ENCODE peak calls at places on chromosomes 12 and 14, in ten cellular contexts. T, K, C, Z, E, Y, J, N, M and Q are unnamed samples.
A peak's percentile ranks its signal among the peaks of the same experiment; 100 is the strongest.

GRCh38 chr12:119153477-119154434 is 25.0 kb upstream of the HSPB8 start:
- DNase-seq in J (peak; percentile 72), C (peak; percentile 84), E (peak; percentile 87), Y (peak; percentile 87), N (no peak), Z (no peak), M (no peak), K (peak; percentile 77), T (peak; percentile 25), Q (peak; percentile 89)

GRCh38 chr12:47817272-47818006 is 2.3 kb downstream of the HDAC7 start:
- DNase-seq in N (no peak), E (peak; percentile 62), M (no peak), J (peak; percentile 71), Y (no peak), K (no peak), T (no peak), C (peak; percentile 43), Z (no peak), Q (no peak)

GRCh38 chr14:57512221-57512620 is 18.6 kb upstream of the CCDC198 start:
- DNase-seq in C (no peak), M (no peak), Z (no peak), K (no peak), J (no peak), E (no peak), T (no peak), Y (no peak), N (no peak), Q (no peak)

GRCh38 chr12:1917172-1918070 is 1.0 kb downstream of the CACNA2D4 start:
- DNase-seq in E (peak; percentile 40), Y (no peak), Z (no peak), M (no peak), N (no peak), J (peak; percentile 79), T (no peak), K (no peak), C (no peak), Q (peak; percentile 60)

GRCh38 chr14:73468808-73469386 is 10.6 kb upstream of the NUMB start:
- DNase-seq in C (no peak), Z (no peak), M (no peak), N (no peak), J (no peak), T (no peak), E (no peak), K (no peak), Y (no peak), Q (no peak)

GRCh38 chr12:54622463-54623183 is 12.1 kb downstream of the LACRT start:
- DNase-seq in C (no peak), E (no peak), K (no peak), Z (no peak), T (no peak), Y (no peak), M (no peak), N (no peak), J (no peak), Q (no peak)

GRCh38 chr12:121021754-121022153 is 5.5 kb upstream of the C12orf43 start:
- DNase-seq in Y (no peak), M (no peak), J (peak; percentile 2), C (no peak), T (no peak), Z (no peak), K (no peak), E (no peak), N (no peak), Q (no peak)

GRCh38 chr12:132329036-132329738 is at the start of gene GALNT9:
- DNase-seq in T (no peak), C (no peak), N (no peak), Y (peak; percentile 65), E (peak; percentile 55), K (no peak), J (no peak), M (no peak), Z (no peak), Q (no peak)

GRCh38 chr14:22391908-22392307 is 197.1 kb downstream of the DAD1 start:
- DNase-seq in E (peak; percentile 71), N (no peak), Y (peak; percentile 64), Z (no peak), K (peak; percentile 74), M (no peak), J (peak; percentile 77), T (peak; percentile 39), C (no peak), Q (no peak)

GRCh38 chr12:3332190-3332589 is 158.8 kb upstream of the PRMT8 start:
- DNase-seq in C (no peak), T (no peak), J (no peak), N (no peak), Z (no peak), Y (no peak), K (no peak), E (no peak), M (no peak), Q (no peak)

GRCh38 chr14:103230658-103231334 is 103.2 kb upstream of the EIF5 start:
- DNase-seq in N (no peak), T (no peak), E (no peak), M (no peak), K (no peak), J (no peak), C (no peak), Y (no peak), Z (no peak), Q (no peak)

GRCh38 chr12:111407371-111408115 is 1.8 kb downstream of the SH2B3 start:
- DNase-seq in Z (no peak), J (no peak), C (no peak), E (peak; percentile 41), N (no peak), M (no peak), Y (no peak), T (no peak), K (no peak), Q (no peak)
- H3K4me1 ChIP-seq in Z (peaks cover 84% of the 10 kb centered on the region), J (peaks cover 88% of the 10 kb centered on the region), C (peaks cover 54% of the 10 kb centered on the region), E (peaks cover 36% of the 10 kb centered on the region), N (peaks cover 38% of the 10 kb centered on the region), M (peaks cover 11% of the 10 kb centered on the region), Y (peaks cover 42% of the 10 kb centered on the region), T (peaks cover 56% of the 10 kb centered on the region), K (peaks cover 21% of the 10 kb centered on the region), Q (peaks cover 63% of the 10 kb centered on the region)

GRCh38 chr12:104073699-104074098 is 9.4 kb downstream of the HCFC2 start:
- DNase-seq in Y (no peak), C (no peak), N (no peak), K (no peak), Z (no peak), E (no peak), M (no peak), T (no peak), J (no peak), Q (no peak)

GRCh38 chr12:104072099-104072498 is 7.8 kb downstream of the HCFC2 start:
- DNase-seq in M (no peak), T (no peak), N (no peak), K (no peak), J (no peak), Y (no peak), C (no peak), E (peak; percentile 6), Z (no peak), Q (no peak)
- H3K27ac ChIP-seq in M (no peak overlapping the region), T (no peak overlapping the region), N (no peak overlapping the region), K (no peak overlapping the region), J (no peak overlapping the region), Y (no peak overlapping the region), C (no peak overlapping the region), E (no peak overlapping the region), Z (no peak overlapping the region), Q (no peak overlapping the region)

GRCh38 chr14:31944256-31945073 is 132.6 kb upstream of the ARHGAP5 start:
- DNase-seq in E (no peak), Y (no peak), T (peak; percentile 90), M (no peak), C (no peak), K (no peak), Z (no peak), J (no peak), N (no peak), Q (no peak)

GRCh38 chr14:31941487-31941886 is 135.6 kb upstream of the ARHGAP5 start:
- DNase-seq in M (no peak), C (no peak), Y (no peak), J (no peak), K (no peak), E (no peak), Z (no peak), N (no peak), T (no peak), Q (no peak)

GRCh38 chr14:31942216-31942841 is 134.8 kb upstream of the ARHGAP5 start:
- DNase-seq in K (no peak), T (no peak), N (no peak), E (no peak), J (no peak), Z (no peak), M (no peak), Y (no peak), C (no peak), Q (no peak)

GRCh38 chr14:31943861-31944255 is 133.2 kb upstream of the ARHGAP5 start:
- DNase-seq in Y (no peak), J (no peak), C (no peak), Z (no peak), E (no peak), N (no peak), T (peak; percentile 25), M (no peak), K (no peak), Q (no peak)

GRCh38 chr14:31943217-31943616 is 133.9 kb upstream of the ARHGAP5 start:
- DNase-seq in C (no peak), K (no peak), Y (no peak), T (no peak), J (no peak), M (no peak), E (no peak), N (no peak), Z (no peak), Q (no peak)
- H3K4me1 ChIP-seq in C (peaks cover 3% of the 10 kb centered on the region), K (no peaks in the 10 kb centered on the region), Y (peaks cover 5% of the 10 kb centered on the region), T (peaks cover 10% of the 10 kb centered on the region), J (peaks cover 3% of the 10 kb centered on the region), M (no peaks in the 10 kb centered on the region), E (no peaks in the 10 kb centered on the region), N (peaks cover 39% of the 10 kb centered on the region), Z (peaks cover 25% of the 10 kb centered on the region), Q (no peaks in the 10 kb centered on the region)

GRCh38 chr14:62736004-62736403 is 309.3 kb downstream of the KCNH5 start:
- DNase-seq in E (no peak), M (no peak), K (no peak), N (no peak), C (no peak), Z (no peak), Y (no peak), J (no peak), T (no peak), Q (no peak)
- H3K27ac ChIP-seq in E (no peak overlapping the region), M (no peak overlapping the region), K (no peak overlapping the region), N (no peak overlapping the region), C (no peak overlapping the region), Z (no peak overlapping the region), Y (no peak overlapping the region), J (no peak overlapping the region), T (no peak overlapping the region), Q (no peak overlapping the region)

DNA sequence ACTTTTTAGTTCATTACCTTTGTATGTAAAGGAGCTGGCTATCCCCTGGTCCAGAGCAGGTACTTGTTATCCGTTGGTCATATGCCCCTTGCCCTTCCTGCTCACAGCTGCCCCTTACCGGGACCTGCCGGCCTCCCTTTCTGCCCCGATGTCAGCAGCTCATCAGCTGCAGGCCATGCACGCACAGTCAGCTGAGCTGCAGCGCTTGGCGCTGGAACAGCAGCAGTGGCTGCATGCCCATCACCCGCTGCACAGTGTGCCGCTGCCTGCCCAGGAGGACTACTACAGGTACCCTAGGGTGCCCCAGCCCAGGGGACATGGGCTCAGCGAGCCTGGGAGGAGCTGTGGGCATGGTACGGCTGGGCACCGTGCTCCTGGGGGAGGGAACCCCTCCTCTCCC is 2.3 kb upstream of the RNU7-1 start:
- DNase-seq in K (no peak), T (no peak), Y (no peak), J (peak; percentile 79), E (peak; percentile 68), N (no peak), C (peak; percentile 61), Z (no peak), M (no peak), Q (no peak)
- H3K4me1 ChIP-seq in K (peaks cover 4% of the 10 kb centered on the region), T (peaks cover 50% of the 10 kb centered on the region), Y (peaks cover 11% of the 10 kb centered on the region), J (peaks cover 69% of the 10 kb centered on the region), E (peaks cover 2% of the 10 kb centered on the region), N (peaks cover 25% of the 10 kb centered on the region), C (peaks cover 36% of the 10 kb centered on the region), Z (peaks cover 40% of the 10 kb centered on the region), M (peaks cover 22% of the 10 kb centered on the region), Q (peaks cover 70% of the 10 kb centered on the region)